ENCODE peak calls at places on chromosomes 6 and 20, in four cellular contexts. G is CD8-positive, alpha-beta memory T cell; M is adipocyte; X is NCI-H345. R is an unnamed sample.

GRCh38 chr6:167747152-167747427 is 79.6 kb upstream of the AFDN start:
- DNase-seq in G (no peak), M (no peak), X (no peak), R (no peak)

GRCh38 chr6:40744835-40745234 is 157.7 kb upstream of the LRFN2 start:
- DNase-seq in X (no peak), G (no peak), M (no peak), R (no peak)

GRCh38 chr20:64082821-64083379 is 1.3 kb downstream of the LKAAEAR1 start:
- DNase-seq in M (no peak), X (no peak), G (no peak), R (peak; percentile 64)

GRCh38 chr20:20369353-20370086 is 1.6 kb downstream of the INSM1 start:
- DNase-seq in G (no peak), M (no peak), X (peak; percentile 61), R (no peak)

GRCh38 chr6:152471459-152472070 is 165.6 kb downstream of the SYNE1 start:
- DNase-seq in M (peak; percentile 49), X (no peak), G (no peak), R (no peak)

GRCh38 chr20:33443006-33443511 is 504 bp downstream of the SNTA1 start:
- DNase-seq in G (peak; percentile 8), M (peak; percentile 55), X (peak; percentile 51), R (peak; percentile 72)

GRCh38 chr6:21604081-21604480 is 10.5 kb downstream of the SOX4 start:
- DNase-seq in X (no peak), M (no peak), G (no peak), R (no peak)

GRCh38 chr6:46050845-46051405 is 35.3 kb upstream of the CLIC5 start:
- DNase-seq in G (no peak), X (no peak), M (no peak), R (no peak)

GRCh38 chr6:37541346-37541745 is 41.7 kb upstream of the CCDC167 start:
- DNase-seq in X (no peak), G (no peak), M (no peak), R (no peak)

GRCh38 chr6:170404036-170404435 is 97.5 kb downstream of the FAM120B start:
- DNase-seq in M (no peak), X (no peak), G (no peak), R (no peak)

R was measured in Karpas-422.